ENCODE peak calls at places on chromosomes 5 and 9, in four cellular contexts. Q is NCI-H1092 treated with DMSO at 0.1 percent for 48 hours; D is HT1080; B is activated naive CD4-positive, alpha-beta T cell treated with anti-CD3 and anti-CD28 coated beads, Interleukin-2, amount 10 ng/mL, durations not matched to agents 7 days and 5 days. L is an unnamed sample.

GRCh38 chr5:55159763-55160492 is at the start of gene GPX8:
- DNase-seq in Q (peak; percentile 3), D (peak; percentile 81), B (peak; percentile 33), L (no peak)

GRCh38 chr5:106393276-106393675 is 1277.5 kb downstream of the EFNA5 start:
- DNase-seq in Q (no peak), D (peak; percentile 13), B (no peak), L (peak; percentile 3)

GRCh38 chr5:41754857-41755256 is 115.4 kb downstream of the OXCT1 start:
- DNase-seq in Q (no peak), D (no peak), B (peak; percentile 20), L (no peak)

GRCh38 chr5:139131062-139131856 is 66.9 kb downstream of the SIL1 start:
- DNase-seq in Q (peak; percentile 59), D (no peak), B (no peak), L (no peak)

GRCh38 chr9:84405666-84406065 is 65.1 kb upstream of the SLC28A3 start:
- DNase-seq in Q (no peak), D (no peak), B (no peak), L (no peak)

GRCh38 chr9:131951905-131952304 is 127.8 kb downstream of the MED27 start:
- DNase-seq in Q (no peak), D (peak; percentile 6), B (no peak), L (no peak)

GRCh38 chr9:16871358-16872151 is 1.1 kb upstream of the BNC2 start:
- DNase-seq in Q (peak; percentile 22), D (peak; percentile 70), B (no peak), L (no peak)

GRCh38 chr5:151708126-151708525 is 21.4 kb upstream of the SPARC start:
- DNase-seq in Q (no peak), D (peak; percentile 46), B (no peak), L (no peak)

GRCh38 chr5:153782589-153783238 is 256.0 kb downstream of the FAM114A2 start:
- DNase-seq in Q (no peak), D (peak; percentile 78), B (no peak), L (no peak)

GRCh38 chr5:88688981-88689661 is 193.9 kb downstream of the MEF2C start:
- DNase-seq in Q (no peak), D (no peak), B (no peak), L (no peak)

GRCh38 chr5:137146402-137146889 is 352.7 kb downstream of the SPOCK1 start:
- DNase-seq in Q (no peak), D (peak; percentile 96), B (no peak), L (peak; percentile 62)

GRCh38 chr5:96067902-96068614 is 106.4 kb upstream of the ELL2 start:
- DNase-seq in Q (no peak), D (peak; percentile 98), B (no peak), L (no peak)

L was measured in NCI-H526 treated with DMSO at 0.1 percent for 48 hours.